ENCODE peak calls at places on chromosome 3, in five cellular contexts. K, P, Q, D and V are unnamed samples.

GRCh38 chr3:11155341-11156025 is 1.2 kb downstream of the HRH1 start:
- DNase-seq in K (no peak), P (peak), Q (peak), D (peak), V (peak)

GRCh38 chr3:150307862-150308261 is 100.2 kb upstream of the TSC22D2 start:
- DNase-seq in K (no peak), P (no peak), Q (no peak), D (no peak), V (no peak)

GRCh38 chr3:153070153-153070868 is 91.7 kb upstream of the RAP2B start:
- DNase-seq in K (no peak), P (no peak), Q (no peak), D (no peak), V (no peak)

GRCh38 chr3:54861248-54862067 is 66.4 kb downstream of the LRTM1 start:
- DNase-seq in K (no peak), P (peak), Q (no peak), D (peak), V (no peak)

GRCh38 chr3:139434764-139435291 is 41.5 kb downstream of the RBP2 start:
- DNase-seq in K (no peak), P (peak), Q (no peak), D (no peak), V (no peak)

GRCh38 chr3:107904536-107905066 is 186.2 kb downstream of the CD47 start:
- DNase-seq in K (no peak), P (no peak), Q (no peak), D (no peak), V (no peak)

GRCh38 chr3:184593201-184593922 is 31.8 kb downstream of the EPHB3 start:
- DNase-seq in K (no peak), P (no peak), Q (no peak), D (peak), V (peak)

GRCh38 chr3:48294611-48295263 is 38.7 kb downstream of the SPINK8 start:
- DNase-seq in K (no peak), P (peak), Q (no peak), D (no peak), V (no peak)

GRCh38 chr3:169660709-169661566 is 2.6 kb downstream of the MECOM start:
- DNase-seq in K (no peak), P (no peak), Q (no peak), D (no peak), V (no peak)

GRCh38 chr3:123349566-123350450 is 99.1 kb downstream of the ADCY5 start:
- DNase-seq in K (no peak), P (no peak), Q (no peak), D (no peak), V (no peak)

GRCh38 chr3:52786330-52787215 is 8.0 kb upstream of the ITIH3 start:
- DNase-seq in K (no peak), P (no peak), Q (no peak), D (no peak), V (no peak)

GRCh38 chr3:67077656-67078055 is 79.5 kb downstream of the KBTBD8 start:
- DNase-seq in K (no peak), P (no peak), Q (no peak), D (no peak), V (no peak)

GRCh38 chr3:114706591-114707224 is 412.9 kb downstream of the TIGIT start:
- DNase-seq in K (no peak), P (no peak), Q (no peak), D (no peak), V (no peak)

GRCh38 chr3:13025090-13025489 is 48.1 kb downstream of the IQSEC1 start:
- DNase-seq in K (no peak), P (no peak), Q (no peak), D (no peak), V (no peak)

GRCh38 chr3:147680820-147681488 is 271.8 kb downstream of the ZIC1 start:
- DNase-seq in K (no peak), P (no peak), Q (no peak), D (no peak), V (no peak)

GRCh38 chr3:33360136-33360825 is 79.9 kb downstream of the UBP1 start:
- DNase-seq in K (no peak), P (no peak), Q (no peak), D (no peak), V (no peak)

GRCh38 chr3:178067721-178068120 is 468.5 kb upstream of the KCNMB2 start:
- DNase-seq in K (no peak), P (no peak), Q (no peak), D (no peak), V (no peak)

GRCh38 chr3:5188419-5189405 is 1.2 kb downstream of the EDEM1 start:
- DNase-seq in K (no peak), P (no peak), Q (peak), D (peak), V (no peak)